ENCODE peak calls at places on chromosomes 11 and 22, in ten cellular contexts. L is GOT3; K is G401; V is memory B cell; U is RWPE1; R is stimulated activated effector memory CD8-positive, alpha-beta T cell treated with anti-CD3 and anti-CD28 coated beads, Interleukin-12 subunit alpha, Interleukin-12 subunit beta, amount 100 ng/mL, for 72 hours; T is AG10803; J is RCC 7860; E is effector CD8-positive, alpha-beta T cell; H is AG04450. B is an unnamed sample.
A peak's percentile ranks its signal among the peaks of the same experiment; 100 is the strongest.

GRCh38 chr11:125701858-125702621 is 21.4 kb upstream of the ACRV1 start:
- DNase-seq in J (no peak), H (no peak), R (no peak), E (no peak), K (no peak), V (no peak), T (no peak), U (no peak), L (no peak), B (no peak)

GRCh38 chr22:25049770-25050169 is 97.3 kb downstream of the KIAA1671 start:
- DNase-seq in J (no peak), H (no peak), K (no peak), V (no peak), U (no peak), R (no peak), L (no peak), E (no peak), T (no peak), B (no peak)

GRCh38 chr11:17412488-17413180 is 24.2 kb upstream of the KCNJ11 start:
- DNase-seq in V (no peak), K (peak; percentile 35), L (no peak), H (no peak), J (no peak), T (no peak), E (no peak), R (no peak), U (no peak), B (no peak)

GRCh38 chr11:103609117-103610066 is 427.0 kb upstream of the DDI1 start:
- DNase-seq in J (peak; percentile 95), H (peak; percentile 82), K (no peak), E (no peak), R (no peak), U (peak; percentile 87), T (peak; percentile 95), V (no peak), L (no peak), B (peak; percentile 96)

GRCh38 chr11:83157755-83158473 is 983 bp downstream of the PCF11 start:
- DNase-seq in K (peak; percentile 58), L (no peak), U (peak; percentile 64), R (peak; percentile 82), J (no peak), E (peak; percentile 33), T (peak; percentile 38), V (peak; percentile 38), H (no peak), B (peak; percentile 80)

GRCh38 chr11:75236062-75236461 is 4.5 kb upstream of the TPBGL start:
- DNase-seq in J (no peak), R (no peak), H (no peak), V (no peak), E (no peak), T (no peak), U (no peak), K (no peak), L (no peak), B (no peak)

GRCh38 chr11:58739725-58740430 is 8.1 kb upstream of the GLYAT start:
- DNase-seq in L (no peak), E (no peak), H (no peak), V (no peak), K (no peak), J (no peak), R (no peak), U (no peak), T (peak; percentile 63), B (no peak)

GRCh38 chr11:7239877-7240276 is 11.8 kb upstream of the SYT9 start:
- DNase-seq in T (no peak), L (no peak), V (no peak), J (no peak), R (no peak), H (no peak), K (no peak), U (no peak), E (no peak), B (no peak)

GRCh38 chr11:116210663-116211062 is 562.1 kb downstream of the BUD13 start:
- DNase-seq in H (no peak), J (no peak), K (peak; percentile 67), T (no peak), V (no peak), E (no peak), R (no peak), U (no peak), L (no peak), B (no peak)

GRCh38 chr22:31496735-31497146 is 405 bp downstream of the SFI1 start:
- DNase-seq in T (peak; percentile 6), V (no peak), J (no peak), E (peak; percentile 35), U (no peak), L (no peak), H (no peak), K (no peak), R (no peak), B (peak; percentile 22)

GRCh38 chr22:16601437-16602223 is 9.0 kb upstream of the CCT8L2 start:
- DNase-seq in R (no peak), J (no peak), T (no peak), H (no peak), V (no peak), K (no peak), L (peak; percentile 22), U (no peak), E (no peak), B (no peak)

GRCh38 chr22:46673677-46674236 is 53.6 kb downstream of the GRAMD4 start:
- DNase-seq in U (no peak), H (no peak), L (no peak), T (no peak), R (no peak), K (no peak), J (no peak), E (no peak), V (no peak), B (no peak)

GRCh38 chr11:65796726-65797601 is 10.1 kb downstream of the OVOL1 start:
- DNase-seq in E (no peak), U (no peak), V (no peak), L (no peak), T (no peak), K (no peak), H (no peak), J (no peak), R (no peak), B (no peak)

GRCh38 chr11:128205796-128206195 is 381.6 kb downstream of the ETS1 start:
- DNase-seq in K (no peak), H (no peak), T (no peak), J (no peak), V (no peak), L (no peak), E (no peak), R (no peak), U (no peak), B (no peak)

GRCh38 chr11:7575841-7576451 is 62.1 kb downstream of the PPFIBP2 start:
- DNase-seq in J (no peak), L (no peak), U (peak; percentile 48), H (no peak), V (no peak), T (peak; percentile 52), E (no peak), R (no peak), K (no peak), B (no peak)

GRCh38 chr11:84212467-84213390 is 926.6 kb upstream of the CCDC90B start:
- DNase-seq in T (no peak), U (no peak), J (no peak), L (no peak), K (no peak), V (no peak), E (no peak), R (no peak), H (no peak), B (no peak)

GRCh38 chr11:613369-613968 is 2.3 kb downstream of the IRF7 start:
- DNase-seq in U (peak; percentile 82), R (peak; percentile 77), T (peak; percentile 36), K (no peak), E (peak; percentile 87), L (no peak), H (no peak), V (peak; percentile 50), J (peak; percentile 20), B (peak; percentile 28)

GRCh38 chr22:38645430-38645829 is 10.8 kb downstream of the FAM227A start:
- DNase-seq in H (no peak), K (no peak), T (no peak), V (no peak), J (no peak), U (peak; percentile 48), R (no peak), L (no peak), E (no peak), B (no peak)

GRCh38 chr22:46173152-46173551 is 22.8 kb downstream of the PPARA start:
- DNase-seq in K (peak; percentile 7), E (no peak), V (no peak), R (no peak), L (no peak), U (no peak), T (no peak), H (no peak), J (no peak), B (no peak)

GRCh38 chr22:35440129-35440528 is 40.2 kb downstream of the MCM5 start:
- DNase-seq in E (no peak), R (no peak), U (no peak), L (no peak), H (no peak), J (no peak), V (no peak), T (no peak), K (no peak), B (no peak)

GRCh38 chr11:121589946-121590537 is 137.3 kb upstream of the SORL1-AS1 start:
- DNase-seq in V (no peak), U (no peak), J (no peak), H (no peak), L (no peak), T (no peak), R (peak; percentile 52), E (no peak), K (no peak), B (no peak)

GRCh38 chr22:37253164-37253660 is 9.1 kb upstream of the RAC2 start:
- DNase-seq in K (no peak), J (no peak), L (no peak), H (no peak), U (no peak), E (no peak), V (no peak), T (no peak), R (no peak), B (no peak)

GRCh38 chr22:50463188-50463900 is 11.5 kb downstream of the SBF1 start:
- DNase-seq in K (no peak), T (no peak), R (no peak), U (no peak), H (no peak), J (no peak), V (no peak), L (no peak), E (no peak), B (no peak)

GRCh38 chr11:44726278-44727113 is at the start of gene TSPAN18:
- DNase-seq in V (peak; percentile 36), H (no peak), R (peak; percentile 57), J (no peak), K (no peak), E (no peak), T (no peak), L (no peak), U (no peak), B (no peak)

GRCh38 chr22:24200616-24201212 is 19.4 kb downstream of the SUSD2 start:
- DNase-seq in T (peak; percentile 80), R (no peak), H (no peak), V (no peak), L (no peak), U (peak; percentile 50), K (no peak), J (peak; percentile 67), E (no peak), B (no peak)

GRCh38 chr11:120181446-120181992 is 29.3 kb upstream of the OAF start:
- DNase-seq in R (peak; percentile 42), J (no peak), H (no peak), L (no peak), T (no peak), U (no peak), K (no peak), E (no peak), V (no peak), B (no peak)

GRCh38 chr11:44893250-44894216 is 57.1 kb downstream of the TP53I11 start:
- DNase-seq in U (no peak), L (no peak), H (no peak), R (no peak), V (no peak), T (no peak), K (peak; percentile 99), E (no peak), J (no peak), B (no peak)

GRCh38 chr11:128929468-128929867 is 13.2 kb downstream of the TP53AIP1 start:
- DNase-seq in V (no peak), E (no peak), U (no peak), H (no peak), J (no peak), K (no peak), R (no peak), T (no peak), L (no peak), B (no peak)

B was measured in SW 1271.